ENCODE peak calls at places on chromosomes 12 and 14, in six cellular contexts. One of them, this sample, is unnamed.

GRCh38 chr12:59020541-59020940 is 100.2 kb upstream of the LRIG3 start:
- DNase-seq in CD8-positive, alpha-beta T cell: no peak
- DNase-seq in bronchial epithelial cell: no peak
- DNase-seq in GM13977: no peak
- DNase-seq in K562: no peak
- DNase-seq in AG04449: no peak
- DNase-seq in this sample: no peak

GRCh38 chr14:34665785-34666425 is 36.0 kb upstream of the SNX6 start:
- DNase-seq in K562: no peak
- DNase-seq in AG04449: peak
- DNase-seq in GM13977: no peak
- DNase-seq in bronchial epithelial cell: peak
- DNase-seq in CD8-positive, alpha-beta T cell: peak
- DNase-seq in this sample: no peak

GRCh38 chr14:93173943-93174395 is 10.7 kb downstream of the MOAP1 start:
- DNase-seq in K562: peak
- DNase-seq in bronchial epithelial cell: peak
- DNase-seq in CD8-positive, alpha-beta T cell: no peak
- DNase-seq in AG04449: no peak
- DNase-seq in GM13977: no peak
- DNase-seq in this sample: no peak

GRCh38 chr12:29547151-29547561 is 49.7 kb upstream of the OVCH1 start:
- DNase-seq in K562: no peak
- DNase-seq in AG04449: no peak
- DNase-seq in GM13977: no peak
- DNase-seq in CD8-positive, alpha-beta T cell: no peak
- DNase-seq in bronchial epithelial cell: peak
- DNase-seq in this sample: no peak

GRCh38 chr14:61569783-61570182 is 125.5 kb upstream of the HIF1A start:
- DNase-seq in K562: no peak
- DNase-seq in AG04449: no peak
- DNase-seq in CD8-positive, alpha-beta T cell: peak
- DNase-seq in bronchial epithelial cell: peak
- DNase-seq in GM13977: no peak
- DNase-seq in this sample: no peak

GRCh38 chr14:95250126-95250824 is 69.4 kb downstream of the CLMN start:
- DNase-seq in bronchial epithelial cell: no peak
- DNase-seq in GM13977: no peak
- DNase-seq in AG04449: no peak
- DNase-seq in K562: no peak
- DNase-seq in CD8-positive, alpha-beta T cell: no peak
- DNase-seq in this sample: no peak

GRCh38 chr14:94139006-94139405 is 9.6 kb upstream of the IFI27L2 start:
- DNase-seq in bronchial epithelial cell: no peak
- DNase-seq in K562: no peak
- DNase-seq in AG04449: no peak
- DNase-seq in GM13977: no peak
- DNase-seq in CD8-positive, alpha-beta T cell: no peak
- DNase-seq in this sample: no peak

GRCh38 chr12:112450725-112451124 is 32.0 kb downstream of the PTPN11 start:
- DNase-seq in bronchial epithelial cell: no peak
- DNase-seq in GM13977: no peak
- DNase-seq in K562: no peak
- DNase-seq in CD8-positive, alpha-beta T cell: no peak
- DNase-seq in AG04449: no peak
- DNase-seq in this sample: no peak

GRCh38 chr12:120234643-120235368 is 30.7 kb downstream of the PXN start:
- DNase-seq in bronchial epithelial cell: peak
- DNase-seq in AG04449: peak
- DNase-seq in K562: peak
- DNase-seq in CD8-positive, alpha-beta T cell: no peak
- DNase-seq in GM13977: no peak
- DNase-seq in this sample: no peak

GRCh38 chr12:129127771-129128170 is 274.5 kb downstream of the GLT1D1 start:
- DNase-seq in bronchial epithelial cell: no peak
- DNase-seq in AG04449: no peak
- DNase-seq in CD8-positive, alpha-beta T cell: no peak
- DNase-seq in GM13977: no peak
- DNase-seq in K562: no peak
- DNase-seq in this sample: no peak

GRCh38 chr12:108822458-108823205 is 34.8 kb downstream of the SSH1 start:
- DNase-seq in K562: no peak
- DNase-seq in AG04449: no peak
- DNase-seq in GM13977: no peak
- DNase-seq in CD8-positive, alpha-beta T cell: no peak
- DNase-seq in bronchial epithelial cell: peak
- DNase-seq in this sample: no peak

GRCh38 chr12:108649126-108649525 is 15.4 kb upstream of the SELPLG start:
- DNase-seq in AG04449: peak
- DNase-seq in K562: no peak
- DNase-seq in GM13977: no peak
- DNase-seq in CD8-positive, alpha-beta T cell: no peak
- DNase-seq in bronchial epithelial cell: no peak
- DNase-seq in this sample: no peak

GRCh38 chr12:31118831-31119530 is 45.3 kb downstream of the DDX11 start:
- DNase-seq in K562: peak
- DNase-seq in AG04449: no peak
- DNase-seq in CD8-positive, alpha-beta T cell: no peak
- DNase-seq in GM13977: peak
- DNase-seq in bronchial epithelial cell: no peak
- DNase-seq in this sample: peak

GRCh38 chr14:20668969-20669368 is 15.4 kb upstream of the RNASE4 start:
- DNase-seq in CD8-positive, alpha-beta T cell: no peak
- DNase-seq in GM13977: no peak
- DNase-seq in AG04449: no peak
- DNase-seq in K562: no peak
- DNase-seq in bronchial epithelial cell: no peak
- DNase-seq in this sample: no peak

DNA sequence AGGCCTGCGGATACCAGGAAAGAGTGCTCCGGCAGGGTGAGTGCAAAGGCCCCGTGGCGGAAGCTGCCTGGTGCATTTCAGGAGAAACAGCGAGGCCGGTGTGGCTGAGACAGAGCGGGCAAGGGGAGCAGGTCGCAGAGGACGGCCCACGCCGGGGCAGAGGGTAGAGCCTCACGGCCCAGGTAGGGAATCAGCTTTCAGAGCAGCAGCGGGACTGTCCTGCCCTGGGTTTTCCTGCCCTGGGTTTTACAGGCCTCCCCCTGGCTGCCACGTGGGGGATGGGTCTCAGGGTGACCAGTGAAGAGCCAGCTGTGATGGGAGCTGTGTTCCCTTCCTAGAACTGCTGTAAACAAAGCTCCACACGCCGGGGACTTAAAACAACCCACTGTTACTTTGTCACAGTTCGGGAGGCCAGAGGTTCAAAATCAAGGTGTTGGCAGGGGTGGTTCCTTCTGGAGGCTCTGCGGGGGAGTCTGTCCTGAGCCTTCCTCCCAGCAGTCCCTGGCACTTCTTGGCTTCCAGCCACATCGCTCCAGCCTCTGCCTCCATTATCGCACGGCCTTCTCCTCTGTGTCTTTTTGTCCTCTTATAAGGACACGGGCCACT is 10.4 kb downstream of the NCOR2 start:
- DNase-seq in bronchial epithelial cell: no peak
- DNase-seq in CD8-positive, alpha-beta T cell: no peak
- DNase-seq in K562: no peak
- DNase-seq in AG04449: no peak
- DNase-seq in GM13977: no peak
- DNase-seq in this sample: no peak
- TF ChIP-seq CTCF in bronchial epithelial cell: no peak
- TF ChIP-seq CTCF in CD8-positive, alpha-beta T cell: no peak
- TF ChIP-seq CTCF in K562: no peak
- TF ChIP-seq CTCF in AG04449: no peak
- TF ChIP-seq CTCF in GM13977: no peak
- TF ChIP-seq CTCF in this sample: no peak

DNA sequence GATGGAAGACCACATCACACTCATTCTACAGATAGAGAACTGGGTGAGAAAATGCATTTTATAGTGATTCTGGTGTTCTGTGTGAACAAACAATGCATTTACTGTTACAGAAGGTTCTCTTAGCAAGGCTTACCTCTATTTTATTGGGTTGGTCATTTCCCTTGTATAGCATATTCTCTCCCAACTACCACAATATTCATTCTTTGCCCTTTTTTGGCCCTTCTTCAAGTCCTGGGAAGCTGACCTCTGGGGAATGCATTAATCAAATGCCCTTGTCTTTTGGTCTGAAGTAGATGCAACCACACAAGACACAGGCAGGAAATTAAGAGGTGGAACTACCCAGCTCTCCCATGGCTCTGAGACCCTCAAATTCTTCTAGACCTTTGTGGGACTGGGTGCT is 19.5 kb downstream of the DCN start:
- DNase-seq in K562: no peak
- DNase-seq in GM13977: no peak
- DNase-seq in bronchial epithelial cell: no peak
- DNase-seq in AG04449: no peak
- DNase-seq in CD8-positive, alpha-beta T cell: no peak
- DNase-seq in this sample: no peak
- TF ChIP-seq CTCF in K562: no peak
- TF ChIP-seq CTCF in GM13977: no peak
- TF ChIP-seq CTCF in bronchial epithelial cell: no peak
- TF ChIP-seq CTCF in AG04449: no peak
- TF ChIP-seq CTCF in CD8-positive, alpha-beta T cell: no peak
- TF ChIP-seq CTCF in this sample: no peak

GRCh38 chr14:59566281-59566680 is 10.3 kb downstream of the CCDC175 start:
- DNase-seq in bronchial epithelial cell: no peak
- DNase-seq in CD8-positive, alpha-beta T cell: no peak
- DNase-seq in K562: no peak
- DNase-seq in GM13977: no peak
- DNase-seq in AG04449: no peak
- DNase-seq in this sample: no peak

GRCh38 chr14:59564356-59564755 is 12.3 kb downstream of the CCDC175 start:
- DNase-seq in K562: no peak
- DNase-seq in AG04449: no peak
- DNase-seq in GM13977: no peak
- DNase-seq in bronchial epithelial cell: no peak
- DNase-seq in CD8-positive, alpha-beta T cell: no peak
- DNase-seq in this sample: no peak

GRCh38 chr14:59565112-59565511 is 11.5 kb downstream of the CCDC175 start:
- DNase-seq in K562: no peak
- DNase-seq in CD8-positive, alpha-beta T cell: no peak
- DNase-seq in AG04449: no peak
- DNase-seq in GM13977: no peak
- DNase-seq in bronchial epithelial cell: no peak
- DNase-seq in this sample: no peak

GRCh38 chr14:59566725-59567124 is 9.9 kb downstream of the CCDC175 start:
- DNase-seq in AG04449: no peak
- DNase-seq in GM13977: no peak
- DNase-seq in K562: no peak
- DNase-seq in bronchial epithelial cell: no peak
- DNase-seq in CD8-positive, alpha-beta T cell: no peak
- DNase-seq in this sample: no peak

DNA sequence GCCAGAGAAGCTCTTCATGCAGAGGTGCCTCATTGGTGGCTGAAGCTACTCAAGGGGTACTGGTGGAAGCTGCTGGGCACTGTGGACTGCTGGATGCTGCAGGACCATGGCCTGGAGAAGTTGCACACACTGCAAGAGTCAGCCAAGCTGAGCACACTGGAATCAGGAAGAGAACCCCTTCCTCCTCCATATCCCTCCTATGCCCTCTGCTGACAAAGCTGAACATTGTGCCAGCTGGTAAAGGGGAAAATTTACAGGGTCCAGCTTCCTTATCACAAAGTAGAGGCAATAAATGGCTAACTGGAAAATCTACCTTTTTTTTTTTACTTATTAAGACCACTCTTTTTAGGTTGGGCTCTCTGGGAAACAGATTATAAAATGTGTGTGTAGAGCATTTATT is 6.5 kb downstream of the CCDC175 start:
- DNase-seq in bronchial epithelial cell: no peak
- DNase-seq in AG04449: no peak
- DNase-seq in GM13977: no peak
- DNase-seq in K562: no peak
- DNase-seq in CD8-positive, alpha-beta T cell: no peak
- DNase-seq in this sample: no peak
- TF ChIP-seq CTCF in bronchial epithelial cell: peak
- TF ChIP-seq CTCF in AG04449: peak
- TF ChIP-seq CTCF in GM13977: peak
- TF ChIP-seq CTCF in K562: no peak
- TF ChIP-seq CTCF in CD8-positive, alpha-beta T cell: no peak
- TF ChIP-seq CTCF in this sample: no peak

GRCh38 chr14:77140937-77141591 is 527 bp downstream of the ZDHHC22 start:
- DNase-seq in CD8-positive, alpha-beta T cell: no peak
- DNase-seq in AG04449: no peak
- DNase-seq in GM13977: peak
- DNase-seq in bronchial epithelial cell: no peak
- DNase-seq in K562: peak
- DNase-seq in this sample: peak

GRCh38 chr14:77141592-77142288 is at the start of gene ZDHHC22:
- DNase-seq in CD8-positive, alpha-beta T cell: no peak
- DNase-seq in bronchial epithelial cell: no peak
- DNase-seq in GM13977: peak
- DNase-seq in AG04449: no peak
- DNase-seq in K562: no peak
- DNase-seq in this sample: no peak

GRCh38 chr14:77139022-77139421 is 2.6 kb downstream of the ZDHHC22 start:
- DNase-seq in bronchial epithelial cell: no peak
- DNase-seq in AG04449: no peak
- DNase-seq in K562: no peak
- DNase-seq in CD8-positive, alpha-beta T cell: no peak
- DNase-seq in GM13977: no peak
- DNase-seq in this sample: no peak

GRCh38 chr14:77140343-77140936 is 1.2 kb downstream of the ZDHHC22 start:
- DNase-seq in AG04449: no peak
- DNase-seq in bronchial epithelial cell: no peak
- DNase-seq in K562: no peak
- DNase-seq in GM13977: no peak
- DNase-seq in CD8-positive, alpha-beta T cell: no peak
- DNase-seq in this sample: no peak

DNA sequence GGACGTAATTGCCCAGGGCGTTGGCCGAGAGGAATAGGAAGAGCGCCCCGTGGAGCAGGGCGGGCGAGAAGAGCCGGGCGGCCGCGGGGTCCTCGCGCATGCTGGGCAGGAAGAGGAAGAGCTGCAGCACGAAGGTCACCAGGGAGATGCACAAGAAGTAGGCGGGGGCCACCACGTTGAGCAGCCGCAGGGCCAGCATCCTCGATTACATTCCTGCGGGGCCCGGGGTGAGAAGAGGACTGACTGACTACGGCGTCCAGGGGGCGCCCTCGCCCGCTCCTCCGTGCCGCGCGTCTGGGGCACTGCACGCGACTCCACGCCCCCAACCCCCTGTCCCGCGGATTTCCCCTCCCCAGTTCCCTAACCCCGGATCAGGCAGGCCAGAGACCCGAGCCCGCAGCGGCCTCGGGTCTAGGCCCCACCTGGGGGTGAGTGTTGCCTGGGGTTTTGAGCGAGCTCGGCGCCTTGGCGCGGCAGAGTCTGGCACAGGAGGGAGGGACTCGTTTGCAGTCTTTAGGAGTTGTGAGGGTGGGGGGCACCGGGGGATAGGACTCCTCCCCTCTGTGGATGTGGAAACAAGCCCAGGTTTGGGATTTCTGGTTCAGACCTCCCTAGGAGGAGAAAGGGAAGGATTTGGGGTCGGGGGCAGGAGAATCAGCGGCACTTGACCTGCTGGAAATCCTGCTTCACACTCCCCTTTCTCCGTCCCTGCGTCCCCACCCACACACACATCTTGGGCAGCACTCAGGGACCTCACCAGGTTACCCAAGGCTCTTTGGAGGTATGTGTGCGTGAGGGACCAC is 1.9 kb downstream of the ZDHHC22 start:
- DNase-seq in CD8-positive, alpha-beta T cell: no peak
- DNase-seq in bronchial epithelial cell: no peak
- DNase-seq in GM13977: peak
- DNase-seq in K562: peak
- DNase-seq in AG04449: no peak
- DNase-seq in this sample: peak
- TF ChIP-seq CTCF in CD8-positive, alpha-beta T cell: no peak
- TF ChIP-seq CTCF in bronchial epithelial cell: peak
- TF ChIP-seq CTCF in GM13977: peak
- TF ChIP-seq CTCF in K562: peak
- TF ChIP-seq CTCF in AG04449: peak
- TF ChIP-seq CTCF in this sample: peak